ENCODE peak calls at places on chromosome 22, in ten cellular contexts. U is mucosa of gallbladder; V is stimulated activated CD4-positive, alpha-beta T cell treated with anti-CD3 and anti-CD28 coated beads, Interleukin-4, amount 100 ng/mL, for 24 hours; L is CD4-positive, alpha-beta memory T cell; G is T-cell; M is NCI-H1105 treated with DMSO at 0.1 percent for 48 hours; D is WTC11; S is occipital lobe; Z is non-pigmented ciliary epithelial cell; H is stimulated activated naive CD4-positive, alpha-beta T cell. C is an unnamed sample.
A peak's percentile ranks its signal among the peaks of the same experiment; 100 is the strongest.

GRCh38 chr22:26581769-26582168 is 8.2 kb downstream of the TPST2 start:
- DNase-seq in U (no peak), V (no peak), L (no peak), G (no peak), M (no peak), D (no peak), S (no peak), Z (no peak), H (no peak), C (no peak)

GRCh38 chr22:27241430-27242110 is 560.0 kb downstream of the MN1 start:
- DNase-seq in U (no peak), V (no peak), L (no peak), G (no peak), M (peak; percentile 41), D (no peak), S (no peak), Z (no peak), H (no peak), C (peak; percentile 80)

GRCh38 chr22:36671398-36671797 is 32.2 kb downstream of the CACNG2 start:
- DNase-seq in U (no peak), V (no peak), L (no peak), G (no peak), M (no peak), D (no peak), S (no peak), Z (no peak), H (no peak), C (no peak)

GRCh38 chr22:25197335-25197734 is 2.3 kb upstream of the CRYBB3 start:
- DNase-seq in U (no peak), V (no peak), L (no peak), G (no peak), M (no peak), D (no peak), S (no peak), Z (no peak), H (no peak), C (no peak)

GRCh38 chr22:48594757-48595510 is 1232.7 kb downstream of the BRD1 start:
- DNase-seq in U (no peak), V (no peak), L (no peak), G (no peak), M (no peak), D (no peak), S (no peak), Z (no peak), H (no peak), C (no peak)

GRCh38 chr22:40270031-40270430 is 76.3 kb upstream of the ADSL start:
- DNase-seq in U (no peak), V (no peak), L (no peak), G (no peak), M (no peak), D (no peak), S (no peak), Z (no peak), H (no peak), C (no peak)

GRCh38 chr22:19810381-19811141 is 44.1 kb downstream of the GNB1L start:
- DNase-seq in U (no peak), V (no peak), L (peak; percentile 12), G (peak; percentile 4), M (no peak), D (peak; percentile 9), S (no peak), Z (peak; percentile 31), H (no peak), C (peak; percentile 30)

GRCh38 chr22:42949159-42949558 is 65.8 kb downstream of the PACSIN2 start:
- DNase-seq in U (no peak), V (no peak), L (no peak), G (no peak), M (no peak), D (no peak), S (no peak), Z (no peak), H (no peak), C (peak; percentile 54)

GRCh38 chr22:46571642-46572250 is 34.3 kb upstream of the CELSR1 start:
- DNase-seq in U (no peak), V (no peak), L (no peak), G (no peak), M (no peak), D (no peak), S (no peak), Z (no peak), H (no peak), C (no peak)

C was measured in RPMI7951.